ENCODE peak calls at places on chromosomes 12 and 14, in four cellular contexts. C is progenitor cell of endocrine pancreas, I is iris pigment epithelial cell, U is AML-193. T is an unnamed sample.

GRCh38 chr14:69972755-69973154 is 93.5 kb downstream of the SMOC1 start:
- DNase-seq in C (no peak), I (no peak), U (no peak), T (no peak)

GRCh38 chr12:53344824-53345485 is 8.8 kb upstream of the SP7 start:
- DNase-seq in C (peak; percentile 68), I (peak; percentile 75), U (peak; percentile 58), T (peak; percentile 74)

GRCh38 chr12:70402597-70402996 is 36.5 kb downstream of the KCNMB4 start:
- DNase-seq in C (no peak), I (no peak), U (no peak), T (no peak)

GRCh38 chr12:4269279-4269991 is 4.1 kb upstream of the CCND2 start:
- DNase-seq in C (peak; percentile 80), I (peak; percentile 49), U (peak; percentile 36), T (no peak)

GRCh38 chr14:106605548-106606448 is 1079.4 kb downstream of the TMEM121 start:
- DNase-seq in C (no peak), I (no peak), U (peak; percentile 47), T (no peak)

GRCh38 chr12:46214668-46215429 is 54.0 kb downstream of the SLC38A1 start:
- DNase-seq in C (no peak), I (peak; percentile 33), U (peak; percentile 17), T (no peak)

GRCh38 chr12:7128681-7129593 is at the start of gene RBP5:
- DNase-seq in C (no peak), I (no peak), U (no peak), T (no peak)

GRCh38 chr14:33386771-33387170 is 448.1 kb downstream of the NPAS3 start:
- DNase-seq in C (no peak), I (peak; percentile 70), U (no peak), T (no peak)

GRCh38 chr12:86727151-86727550 is 471.0 kb upstream of the MGAT4C start:
- DNase-seq in C (no peak), I (peak; percentile 88), U (no peak), T (no peak)

GRCh38 chr14:61553730-61554641 is 141.3 kb upstream of the HIF1A start:
- DNase-seq in C (no peak), I (peak; percentile 98), U (no peak), T (no peak)

GRCh38 chr14:36582011-36582873 is at the start of gene NKX2-8:
- DNase-seq in C (no peak), I (no peak), U (no peak), T (peak; percentile 83)

GRCh38 chr12:110930348-110931314 is 10.3 kb upstream of the MYL2 start:
- DNase-seq in C (no peak), I (no peak), U (no peak), T (no peak)

GRCh38 chr12:88932457-88932856 is 352.2 kb upstream of the KITLG start:
- DNase-seq in C (no peak), I (no peak), U (no peak), T (no peak)

GRCh38 chr12:64450711-64451486 is 1.0 kb upstream of the TBK1 start:
- DNase-seq in C (no peak), I (peak; percentile 29), U (peak; percentile 35), T (no peak)

GRCh38 chr12:1481326-1481725 is 113.1 kb downstream of the FBXL14 start:
- DNase-seq in C (no peak), I (no peak), U (no peak), T (no peak)

GRCh38 chr12:2460051-2460450 is 334.7 kb upstream of the FKBP4 start:
- DNase-seq in C (no peak), I (no peak), U (no peak), T (no peak)

GRCh38 chr12:31645944-31646343 is 13.5 kb upstream of the ETFBKMT start:
- DNase-seq in C (no peak), I (no peak), U (no peak), T (no peak)

GRCh38 chr12:13362260-13362841 is 165.8 kb downstream of the EMP1 start:
- DNase-seq in C (peak; percentile 64), I (peak; percentile 57), U (peak; percentile 35), T (no peak)

GRCh38 chr14:104805326-104805678 is 4.4 kb downstream of the ZBTB42 start:
- DNase-seq in C (no peak), I (peak; percentile 86), U (no peak), T (no peak)

GRCh38 chr12:111841236-111841749 is 735 bp upstream of the MAPKAPK5 start:
- DNase-seq in C (no peak), I (no peak), U (no peak), T (peak; percentile 32)

GRCh38 chr12:69929125-69929524 is 104.1 kb downstream of the MYRFL start:
- DNase-seq in C (no peak), I (peak; percentile 18), U (no peak), T (no peak)

GRCh38 chr14:96297000-96297399 is 41.0 kb downstream of the BDKRB1 start:
- DNase-seq in C (no peak), I (peak; percentile 25), U (peak; percentile 41), T (no peak)

GRCh38 chr12:44674866-44675265 is 201.2 kb downstream of the NELL2 start:
- DNase-seq in C (no peak), I (no peak), U (no peak), T (no peak)

GRCh38 chr12:2391740-2392341 is 339.1 kb downstream of the CACNA1C start:
- DNase-seq in C (no peak), I (no peak), U (no peak), T (no peak)

GRCh38 chr14:95562892-95563685 is 28.2 kb downstream of the GLRX5 start:
- DNase-seq in C (no peak), I (peak; percentile 67), U (no peak), T (no peak)

GRCh38 chr12:28017126-28017872 is 44.8 kb upstream of the PTHLH start:
- DNase-seq in C (no peak), I (no peak), U (no peak), T (no peak)

T was measured in 8988T.